ENCODE peak calls at places on chromosomes 7 and 10, in four cellular contexts. Z is heart right ventricle, N is tibial nerve, B is right atrium auricular region. E is an unnamed sample.
A peak's percentile ranks its signal among the peaks of the same experiment; 100 is the strongest.

GRCh38 chr10:12835709-12836108 is 165.8 kb downstream of the CCDC3 start:
- DNase-seq in Z (no peak), B (no peak), N (no peak), E (no peak)

GRCh38 chr10:66940950-66941349 is 15.1 kb downstream of the LRRTM3 start:
- DNase-seq in Z (no peak), B (no peak), N (no peak), E (no peak)

GRCh38 chr7:3107889-3108570 is 64.4 kb upstream of the CARD11 start:
- DNase-seq in B (no peak), N (no peak), Z (no peak), E (no peak)

GRCh38 chr7:157506268-157506667 is 169.5 kb downstream of the DNAJB6 start:
- DNase-seq in B (peak; percentile 23), Z (no peak), N (no peak), E (no peak)

GRCh38 chr10:95394161-95394880 is 103.5 kb upstream of the PDLIM1 start:
- DNase-seq in N (no peak), Z (no peak), B (no peak), E (no peak)

GRCh38 chr7:143015926-143016490 is 10.9 kb downstream of the OR9A2 start:
- DNase-seq in B (no peak), N (no peak), Z (no peak), E (no peak)

GRCh38 chr10:133189256-133189655 is 29.2 kb downstream of the KNDC1 start:
- DNase-seq in N (no peak), Z (no peak), B (no peak), E (no peak)

GRCh38 chr7:5827755-5828154 is 46.3 kb upstream of the RNF216 start:
- DNase-seq in B (no peak), Z (no peak), N (no peak), E (no peak)

GRCh38 chr7:123824754-123825067 is 20.3 kb upstream of the HYAL4 start:
- DNase-seq in N (no peak), Z (no peak), B (no peak), E (no peak)

GRCh38 chr10:125441151-125441550 is 241.8 kb downstream of the TEX36 start:
- DNase-seq in Z (no peak), N (no peak), B (no peak), E (no peak)

GRCh38 chr7:155741805-155742204 is 70.5 kb downstream of the SHH start:
- DNase-seq in N (no peak), Z (no peak), B (no peak), E (no peak)

GRCh38 chr10:279655-280054 is 144.4 kb downstream of the ZMYND11 start:
- DNase-seq in Z (no peak), N (no peak), B (no peak), E (no peak)

GRCh38 chr7:33040803-33041516 is 21.6 kb downstream of the NT5C3A start:
- DNase-seq in Z (no peak), B (no peak), N (no peak), E (peak; percentile 41)

GRCh38 chr10:84563868-84564267 is 235.5 kb downstream of the CCSER2 start:
- DNase-seq in B (no peak), N (no peak), Z (no peak), E (no peak)

GRCh38 chr10:46031648-46032532 is 1.5 kb upstream of the NCOA4 start:
- DNase-seq in B (no peak), Z (no peak), N (no peak), E (no peak)

GRCh38 chr7:27168265-27168947 is 3.1 kb upstream of the HOXA9 start:
- DNase-seq in N (no peak), Z (no peak), B (no peak), E (no peak)

GRCh38 chr10:35546824-35547225 is 58.3 kb upstream of the GJD4 start:
- DNase-seq in Z (no peak), B (no peak), N (no peak), E (no peak)

GRCh38 chr10:86411281-86411841 is 44.8 kb upstream of the GRID1 start:
- DNase-seq in N (no peak), B (no peak), Z (no peak), E (no peak)

GRCh38 chr10:122072491-122072890 is 83.5 kb downstream of the TACC2 start:
- DNase-seq in B (no peak), N (no peak), Z (no peak), E (no peak)

GRCh38 chr7:20089431-20089830 is 127.8 kb downstream of the MACC1 start:
- DNase-seq in B (no peak), Z (no peak), N (no peak), E (no peak)

GRCh38 chr7:17054206-17054605 is 172.4 kb upstream of the AGR3 start:
- DNase-seq in Z (no peak), B (no peak), N (no peak), E (no peak)

GRCh38 chr10:1543596-1543995 is 193.7 kb downstream of the ADARB2 start:
- DNase-seq in N (no peak), B (no peak), Z (no peak), E (no peak)

DNA sequence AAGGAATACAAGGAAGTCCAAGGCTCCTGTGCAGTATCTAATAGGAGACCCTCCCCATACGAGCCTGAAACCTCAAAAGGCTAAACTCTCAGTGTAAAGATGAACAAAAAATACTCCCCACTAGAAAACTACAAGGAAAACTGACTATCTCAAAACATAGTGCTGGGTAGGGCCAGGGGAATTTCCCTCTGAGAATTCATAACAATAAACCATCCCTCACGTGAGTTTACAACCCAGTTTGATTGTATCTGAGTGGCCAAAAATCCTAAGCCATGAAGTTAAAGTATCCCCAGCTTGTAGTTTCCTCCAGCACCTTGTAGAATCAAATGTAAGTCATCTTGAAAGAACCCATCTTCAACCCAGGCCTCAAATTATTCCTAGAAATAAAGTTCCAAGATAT is 293.4 kb downstream of the CELF2 start:
- DNase-seq in N (no peak), B (no peak), Z (no peak), E (no peak)
- TF ChIP-seq CTCF in N (no peak), B (no peak), Z (no peak), E (no peak)

GRCh38 chr7:150972746-150973145 is 5.4 kb downstream of the KCNH2 start:
- DNase-seq in N (no peak), Z (no peak), B (no peak), E (no peak)

GRCh38 chr7:150975536-150976285 is 2.4 kb downstream of the KCNH2 start:
- DNase-seq in Z (no peak), N (no peak), B (no peak), E (no peak)

GRCh38 chr7:150973571-150974451 is 4.3 kb downstream of the KCNH2 start:
- DNase-seq in B (no peak), Z (no peak), N (no peak), E (no peak)

GRCh38 chr7:150976529-150977381 is 1.4 kb downstream of the KCNH2 start:
- DNase-seq in Z (peak; percentile 65), N (no peak), B (peak; percentile 69), E (no peak)

GRCh38 chr7:150974468-150975391 is 3.4 kb downstream of the KCNH2 start:
- DNase-seq in Z (peak; percentile 74), B (no peak), N (no peak), E (peak; percentile 44)
- H3K4me3 ChIP-seq in Z (no peak overlapping the region), B (no peak overlapping the region), N (peak overlapping the region; percentile 57), E (peak overlapping the region; percentile 11)

GRCh38 chr10:78619244-78619851 is 449.4 kb upstream of the ZMIZ1 start:
- DNase-seq in N (no peak), Z (no peak), B (no peak), E (no peak)
- H3K4me1 ChIP-seq in N (no peaks in the 10 kb centered on the region), Z (peaks cover 15% of the 10 kb centered on the region), B (peaks cover 7% of the 10 kb centered on the region), E (no peaks in the 10 kb centered on the region)

GRCh38 chr10:131860806-131861440 is 39.9 kb upstream of the PPP2R2D start:
- DNase-seq in N (no peak), B (no peak), Z (no peak), E (no peak)
- TF ChIP-seq CTCF in N (no peak), B (no peak), Z (no peak), E (no peak)

GRCh38 chr7:130940326-130940725 is 206.3 kb upstream of the KLF14 start:
- DNase-seq in N (no peak), Z (no peak), B (no peak), E (no peak)
- H3K4me3 ChIP-seq in N (peak overlapping the region; percentile 39), Z (no peak overlapping the region), B (no peak overlapping the region), E (no peak overlapping the region)

GRCh38 chr10:42648512-42648911 is 10.1 kb upstream of the ZNF33B start:
- DNase-seq in B (no peak), N (no peak), Z (no peak), E (no peak)
- H3K4me1 ChIP-seq in B (no peaks in the 10 kb centered on the region), N (no peaks in the 10 kb centered on the region), Z (no peaks in the 10 kb centered on the region), E (no peaks in the 10 kb centered on the region)

DNA sequence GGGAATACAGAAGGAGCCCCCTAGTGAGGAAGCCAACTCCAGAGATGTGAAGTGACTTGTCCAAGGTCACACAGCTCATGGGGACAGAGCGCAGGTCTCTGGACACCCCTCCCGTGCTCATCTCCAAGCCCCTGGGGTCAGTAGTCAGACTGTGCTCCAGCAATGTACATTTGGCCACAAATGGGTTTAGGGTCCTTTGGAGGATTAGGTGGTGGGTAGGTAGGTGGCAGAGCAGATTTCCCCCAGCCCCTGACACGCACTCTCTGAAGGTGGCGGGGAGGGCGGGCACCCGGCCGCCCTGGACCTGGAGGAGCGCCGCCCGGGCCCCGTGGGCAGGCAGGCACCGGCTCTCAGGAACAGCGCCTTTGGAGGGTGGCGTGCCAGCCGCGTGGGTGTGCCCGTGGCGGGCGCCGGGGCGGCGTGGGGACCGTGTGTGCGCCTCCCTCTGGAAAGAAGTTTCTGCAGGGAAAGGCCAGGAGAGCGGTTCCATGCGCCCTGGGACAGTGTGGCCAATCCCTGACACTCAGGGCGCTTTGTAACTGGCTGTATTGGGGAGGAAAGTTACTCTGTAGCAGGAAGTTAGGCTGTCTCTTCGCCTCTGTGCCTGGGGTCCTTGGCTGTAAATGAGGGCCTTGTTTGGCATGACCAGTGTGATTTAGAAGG is 1.0 kb downstream of the WIPF3 start:
- DNase-seq in B (no peak), Z (peak; percentile 64), N (no peak), E (no peak)
- TF ChIP-seq CTCF in B (peak; percentile 46), Z (no peak), N (no peak), E (no peak)

DNA sequence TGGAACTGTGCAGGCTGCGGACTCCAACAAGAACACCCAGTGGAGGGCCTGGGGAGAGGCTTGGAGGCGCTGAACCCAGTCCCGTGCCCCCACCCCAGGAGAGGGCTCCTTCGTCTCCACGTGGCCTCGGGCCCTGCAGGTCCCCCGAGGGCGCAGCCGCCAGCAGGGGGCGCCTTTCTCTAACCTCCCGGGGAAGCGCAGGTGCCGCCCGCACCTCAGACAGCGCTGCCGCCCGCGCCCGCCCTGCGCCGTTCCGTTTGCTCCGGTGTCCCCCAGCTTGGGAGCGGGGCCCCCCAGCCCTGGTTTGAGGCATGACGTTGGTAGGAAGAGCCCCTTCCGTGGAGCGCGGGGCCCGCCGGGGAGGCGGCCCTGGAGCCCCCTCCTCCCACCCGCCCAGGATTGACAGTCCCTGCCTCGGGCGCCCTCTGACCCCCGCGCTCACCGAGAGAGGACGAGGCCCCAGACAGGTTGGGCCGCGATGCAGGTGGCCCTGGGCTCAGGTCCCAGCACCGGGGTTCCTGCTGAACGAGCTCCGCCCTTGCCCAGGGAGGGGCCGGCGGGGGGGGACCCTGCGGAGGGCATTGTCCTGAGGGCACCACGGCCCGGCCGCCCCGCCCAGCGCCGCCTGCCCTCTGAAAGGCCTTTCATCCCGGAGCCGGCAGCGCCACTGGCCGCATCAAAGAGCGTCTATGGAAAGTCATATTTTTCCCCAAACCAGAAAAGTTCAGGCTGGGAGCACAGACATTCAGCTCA is 42.9 kb downstream of the FOXL3 start:
- DNase-seq in B (peak; percentile 67), Z (peak; percentile 86), N (peak; percentile 63), E (peak; percentile 85)
- H3K4me3 ChIP-seq in B (peak overlapping the region; percentile 36), Z (no peak overlapping the region), N (peak overlapping the region; percentile 27), E (no peak overlapping the region)

GRCh38 chr10:79458483-79458882 is 13.1 kb upstream of the ZCCHC24 start:
- DNase-seq in B (no peak), Z (no peak), N (no peak), E (no peak)
- H3K4me1 ChIP-seq in B (no peaks in the 10 kb centered on the region), Z (no peaks in the 10 kb centered on the region), N (no peaks in the 10 kb centered on the region), E (no peaks in the 10 kb centered on the region)

E was measured in lung.